ENCODE peak calls at places on chromosomes 6 and 20, in eight cellular contexts. E, H, K, L, N, S, X and U are unnamed samples.

GRCh38 chr6:11595903-11596302 is 58.4 kb downstream of the TMEM170B start:
- DNase-seq in E (no peak), K (no peak), S (no peak), N (no peak), X (no peak), H (no peak), L (no peak), U (no peak)

GRCh38 chr6:81656231-81656630 is 96.2 kb downstream of the TENT5A start:
- DNase-seq in N (no peak), E (no peak), S (no peak), H (no peak), X (no peak), L (no peak), K (no peak), U (no peak)

GRCh38 chr20:52305843-52306242 is 114.3 kb upstream of the ZFP64 start:
- DNase-seq in S (no peak), X (no peak), E (peak; percentile 45), L (no peak), N (no peak), K (no peak), H (no peak), U (no peak)

GRCh38 chr6:22737331-22737730 is 168.0 kb downstream of the HDGFL1 start:
- DNase-seq in L (peak; percentile 70), X (peak; percentile 50), E (no peak), H (peak; percentile 65), S (peak; percentile 37), N (peak; percentile 35), K (peak; percentile 31), U (peak; percentile 87)

GRCh38 chr6:133041020-133041419 is 200.1 kb upstream of the EYA4 start:
- DNase-seq in E (no peak), K (no peak), X (no peak), S (no peak), H (no peak), N (no peak), L (no peak), U (peak; percentile 53)

GRCh38 chr6:3340891-3341290 is 82.1 kb downstream of the PSMG4 start:
- DNase-seq in N (no peak), S (no peak), X (no peak), L (peak; percentile 68), H (no peak), K (no peak), E (no peak), U (no peak)

GRCh38 chr6:97524846-97525245 is 241.8 kb upstream of the MMS22L start:
- DNase-seq in E (no peak), K (no peak), X (no peak), H (no peak), L (no peak), N (no peak), S (no peak), U (no peak)

GRCh38 chr6:138722425-138723371 is 50.9 kb upstream of the CCDC28A start:
- DNase-seq in L (peak; percentile 20), N (no peak), K (no peak), H (no peak), X (peak; percentile 30), E (no peak), S (no peak), U (no peak)

GRCh38 chr20:4341804-4342560 is 326.6 kb upstream of the RNF24 start:
- DNase-seq in E (no peak), H (no peak), K (no peak), L (peak; percentile 63), N (no peak), S (no peak), X (peak; percentile 36), U (no peak)

GRCh38 chr6:100057941-100058340 is 63.9 kb upstream of the MCHR2 start:
- DNase-seq in L (no peak), X (no peak), K (no peak), S (no peak), H (no peak), E (no peak), N (no peak), U (no peak)

GRCh38 chr6:6856538-6857523 is 250.9 kb upstream of the RREB1 start:
- DNase-seq in H (peak; percentile 76), L (peak; percentile 56), E (peak; percentile 80), N (no peak), S (peak; percentile 84), K (peak; percentile 79), X (peak; percentile 76), U (peak; percentile 42)

GRCh38 chr20:60921021-60921622 is 330.9 kb upstream of the CDH4 start:
- DNase-seq in E (no peak), K (no peak), X (peak; percentile 66), N (peak; percentile 65), L (no peak), H (no peak), S (peak; percentile 22), U (no peak)

GRCh38 chr6:90000864-90001731 is 106.8 kb downstream of the GJA10 start:
- DNase-seq in S (no peak), E (peak; percentile 75), N (no peak), X (no peak), L (peak; percentile 36), H (no peak), K (no peak), U (peak; percentile 89)

GRCh38 chr6:79558099-79558498 is 20.9 kb upstream of the LCA5 start:
- DNase-seq in H (no peak), S (no peak), K (no peak), E (no peak), L (peak; percentile 72), N (no peak), X (no peak), U (no peak)

GRCh38 chr20:650954-651353 is 2.0 kb downstream of the SRXN1 start:
- DNase-seq in S (no peak), H (no peak), E (no peak), L (no peak), N (no peak), X (no peak), K (no peak), U (no peak)

GRCh38 chr20:64171211-64171610 is 7.0 kb downstream of the MYT1 start:
- DNase-seq in S (no peak), N (no peak), E (no peak), L (no peak), H (no peak), K (no peak), X (no peak), U (no peak)
- H3K27me3 ChIP-seq in S (peaks cover 12% of the 10 kb centered on the region), N (no peaks in the 10 kb centered on the region), E (no peaks in the 10 kb centered on the region), L (peaks cover 18% of the 10 kb centered on the region), H (no peaks in the 10 kb centered on the region), K (no peaks in the 10 kb centered on the region), X (peaks cover under 1% of the 10 kb centered on the region), U (no peaks in the 10 kb centered on the region)

DNA sequence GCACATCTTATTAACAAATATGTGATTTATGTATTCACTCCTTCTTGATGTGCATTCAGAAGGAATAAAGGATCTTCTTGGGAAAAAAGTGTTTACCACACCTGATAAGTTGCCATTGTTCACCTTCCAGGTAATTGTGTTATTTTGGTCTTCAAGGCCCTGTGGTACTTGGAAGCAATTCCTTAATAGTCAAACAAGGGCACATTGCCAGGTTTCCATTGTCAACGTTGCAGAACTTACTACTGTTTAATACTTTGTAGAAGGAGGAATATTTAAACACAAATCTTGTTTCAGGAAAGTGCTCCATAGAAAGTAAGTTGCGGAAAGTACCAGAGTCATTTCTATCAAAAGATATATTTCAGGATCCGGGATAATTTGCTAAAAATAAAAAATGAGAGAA is 129.5 kb upstream of the SGK1 start:
- DNase-seq in N (no peak), X (no peak), S (no peak), H (no peak), E (no peak), K (no peak), L (peak; percentile 77), U (no peak)
- TF ChIP-seq CTCF in N (no peak), X (no peak), S (no peak), H (no peak), E (no peak), K (no peak), L (no peak), U (no peak)

GRCh38 chr6:710601-711571 is 17.9 kb upstream of the EXOC2 start:
- DNase-seq in H (peak; percentile 81), X (peak; percentile 62), K (peak; percentile 40), E (peak; percentile 76), L (peak; percentile 87), S (peak; percentile 43), N (peak; percentile 64), U (no peak)

GRCh38 chr6:711925-712324 is 19.0 kb upstream of the EXOC2 start:
- DNase-seq in L (no peak), S (no peak), K (no peak), E (no peak), N (no peak), H (no peak), X (no peak), U (no peak)

GRCh38 chr6:708237-708598 is 15.3 kb upstream of the EXOC2 start:
- DNase-seq in H (no peak), L (no peak), S (no peak), X (no peak), N (no peak), K (no peak), E (no peak), U (no peak)

GRCh38 chr6:707576-708236 is 14.8 kb upstream of the EXOC2 start:
- DNase-seq in L (no peak), N (no peak), S (no peak), E (no peak), K (no peak), H (no peak), X (no peak), U (no peak)

GRCh38 chr6:709471-710056 is 16.6 kb upstream of the EXOC2 start:
- DNase-seq in H (no peak), E (no peak), L (no peak), X (no peak), S (no peak), N (no peak), K (no peak), U (no peak)
- H3K27me3 ChIP-seq in H (no peaks in the 10 kb centered on the region), E (no peaks in the 10 kb centered on the region), L (no peaks in the 10 kb centered on the region), X (peaks cover 8% of the 10 kb centered on the region), S (no peaks in the 10 kb centered on the region), N (no peaks in the 10 kb centered on the region), K (no peaks in the 10 kb centered on the region), U (no peaks in the 10 kb centered on the region)

GRCh38 chr6:41025966-41026365 is 13.1 kb downstream of the UNC5CL start:
- DNase-seq in N (no peak), E (no peak), L (no peak), H (no peak), X (no peak), S (no peak), K (no peak), U (no peak)

GRCh38 chr6:41023114-41023513 is 15.9 kb downstream of the UNC5CL start:
- DNase-seq in L (no peak), K (no peak), X (no peak), E (no peak), H (no peak), N (no peak), S (no peak), U (no peak)

GRCh38 chr6:41017663-41018062 is 21.4 kb downstream of the UNC5CL start:
- DNase-seq in X (no peak), S (no peak), H (no peak), E (no peak), L (no peak), N (no peak), K (no peak), U (no peak)

GRCh38 chr6:41022294-41022693 is 16.7 kb downstream of the UNC5CL start:
- DNase-seq in X (peak; percentile 42), K (no peak), S (no peak), N (no peak), H (no peak), L (peak; percentile 9), E (no peak), U (no peak)

DNA sequence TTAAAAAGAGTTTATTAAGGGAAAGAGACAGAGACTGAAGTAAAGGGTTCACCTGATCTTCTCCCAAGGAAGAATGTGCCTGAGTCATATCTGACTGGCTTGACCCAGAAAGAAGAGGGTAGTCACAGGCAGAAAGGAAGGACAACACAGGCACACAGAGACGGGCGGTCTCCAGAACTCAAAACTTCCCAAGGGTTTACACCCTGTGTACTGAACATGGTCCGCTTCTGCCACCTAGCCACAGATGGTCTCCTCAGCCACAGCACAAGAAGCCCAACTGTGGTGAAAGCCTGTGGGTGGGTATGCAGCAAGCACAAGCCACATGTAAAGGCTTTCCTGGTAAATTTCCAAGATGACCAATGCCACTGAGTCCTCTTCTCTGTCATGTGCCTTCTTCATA is 17.2 kb downstream of the UNC5CL start:
- DNase-seq in X (peak; percentile 51), K (no peak), L (peak; percentile 10), S (peak; percentile 63), E (no peak), N (peak; percentile 45), H (no peak), U (peak; percentile 64)
- TF ChIP-seq CTCF in X (peak; percentile 39), K (no peak), L (no peak), S (peak; percentile 40), E (no peak), N (no peak), H (no peak), U (peak; percentile 47)